ENCODE peak calls at places on chromosomes 5 and 9, in ten cellular contexts. One of them, this sample, is unnamed.

GRCh38 chr9:112337547-112337946 is 4.1 kb upstream of the PTBP3 start:
- DNase-seq in GM12878: no peak
- DNase-seq in heart left ventricle: no peak
- DNase-seq in HepG2: peak
- DNase-seq in A549: peak
- DNase-seq in transverse colon: no peak
- DNase-seq in ovary: no peak
- DNase-seq in adrenal gland: no peak
- DNase-seq in prostate gland: no peak
- DNase-seq in sigmoid colon: no peak
- DNase-seq in this sample: no peak

GRCh38 chr9:124868511-124869465 is 6.9 kb downstream of the ARPC5L start:
- DNase-seq in transverse colon: peak
- DNase-seq in A549: peak
- DNase-seq in heart left ventricle: peak
- DNase-seq in ovary: peak
- DNase-seq in adrenal gland: peak
- DNase-seq in HepG2: peak
- DNase-seq in prostate gland: peak
- DNase-seq in GM12878: no peak
- DNase-seq in sigmoid colon: peak
- DNase-seq in this sample: peak

GRCh38 chr5:154664869-154665268 is 90.3 kb upstream of the LARP1 start:
- DNase-seq in sigmoid colon: no peak
- DNase-seq in adrenal gland: no peak
- DNase-seq in transverse colon: no peak
- DNase-seq in ovary: no peak
- DNase-seq in heart left ventricle: no peak
- DNase-seq in GM12878: no peak
- DNase-seq in prostate gland: no peak
- DNase-seq in A549: no peak
- DNase-seq in HepG2: no peak
- DNase-seq in this sample: no peak

GRCh38 chr9:128120741-128121465 is 6.6 kb downstream of the PTGES2 start:
- DNase-seq in transverse colon: peak
- DNase-seq in sigmoid colon: peak
- DNase-seq in ovary: no peak
- DNase-seq in HepG2: no peak
- DNase-seq in adrenal gland: no peak
- DNase-seq in prostate gland: no peak
- DNase-seq in A549: no peak
- DNase-seq in GM12878: no peak
- DNase-seq in heart left ventricle: peak
- DNase-seq in this sample: no peak

GRCh38 chr5:54717870-54718269 is 200.3 kb downstream of the SNX18 start:
- DNase-seq in transverse colon: no peak
- DNase-seq in heart left ventricle: no peak
- DNase-seq in ovary: no peak
- DNase-seq in A549: no peak
- DNase-seq in HepG2: no peak
- DNase-seq in GM12878: no peak
- DNase-seq in adrenal gland: no peak
- DNase-seq in prostate gland: no peak
- DNase-seq in sigmoid colon: no peak
- DNase-seq in this sample: no peak

GRCh38 chr5:6829150-6829784 is 116.0 kb downstream of the TENT4A start:
- DNase-seq in adrenal gland: no peak
- DNase-seq in A549: no peak
- DNase-seq in heart left ventricle: no peak
- DNase-seq in transverse colon: no peak
- DNase-seq in sigmoid colon: no peak
- DNase-seq in prostate gland: no peak
- DNase-seq in GM12878: peak
- DNase-seq in HepG2: no peak
- DNase-seq in ovary: no peak
- DNase-seq in this sample: no peak

GRCh38 chr5:179559280-179560252 is 9.2 kb downstream of the RUFY1 start:
- DNase-seq in HepG2: peak
- DNase-seq in A549: peak
- DNase-seq in adrenal gland: peak
- DNase-seq in transverse colon: peak
- DNase-seq in sigmoid colon: peak
- DNase-seq in prostate gland: peak
- DNase-seq in ovary: peak
- DNase-seq in GM12878: peak
- DNase-seq in heart left ventricle: peak
- DNase-seq in this sample: peak

GRCh38 chr5:7664208-7664607 is 186.7 kb downstream of the CFAP90 start:
- DNase-seq in A549: no peak
- DNase-seq in GM12878: no peak
- DNase-seq in adrenal gland: no peak
- DNase-seq in ovary: no peak
- DNase-seq in sigmoid colon: no peak
- DNase-seq in HepG2: no peak
- DNase-seq in heart left ventricle: no peak
- DNase-seq in prostate gland: no peak
- DNase-seq in transverse colon: no peak
- DNase-seq in this sample: no peak

GRCh38 chr9:36074870-36075532 is 38.3 kb downstream of the RECK start:
- DNase-seq in A549: peak
- DNase-seq in ovary: peak
- DNase-seq in transverse colon: peak
- DNase-seq in prostate gland: peak
- DNase-seq in GM12878: no peak
- DNase-seq in heart left ventricle: peak
- DNase-seq in adrenal gland: peak
- DNase-seq in sigmoid colon: peak
- DNase-seq in HepG2: peak
- DNase-seq in this sample: peak

GRCh38 chr9:71793386-71794105 is 25.2 kb upstream of the CEMIP2 start:
- DNase-seq in transverse colon: no peak
- DNase-seq in prostate gland: no peak
- DNase-seq in ovary: no peak
- DNase-seq in sigmoid colon: no peak
- DNase-seq in A549: peak
- DNase-seq in HepG2: peak
- DNase-seq in heart left ventricle: no peak
- DNase-seq in GM12878: no peak
- DNase-seq in adrenal gland: no peak
- DNase-seq in this sample: no peak

GRCh38 chr5:36642089-36642488 is 35.7 kb downstream of the SLC1A3 start:
- DNase-seq in GM12878: no peak
- DNase-seq in transverse colon: no peak
- DNase-seq in sigmoid colon: no peak
- DNase-seq in HepG2: no peak
- DNase-seq in ovary: no peak
- DNase-seq in heart left ventricle: no peak
- DNase-seq in A549: no peak
- DNase-seq in prostate gland: no peak
- DNase-seq in adrenal gland: no peak
- DNase-seq in this sample: no peak

GRCh38 chr9:91195372-91196012 is 166.2 kb downstream of the AUH start:
- DNase-seq in A549: no peak
- DNase-seq in GM12878: no peak
- DNase-seq in sigmoid colon: no peak
- DNase-seq in transverse colon: no peak
- DNase-seq in adrenal gland: no peak
- DNase-seq in prostate gland: no peak
- DNase-seq in HepG2: peak
- DNase-seq in heart left ventricle: no peak
- DNase-seq in ovary: no peak
- DNase-seq in this sample: no peak

GRCh38 chr9:12859704-12860251 is 85.0 kb downstream of the LURAP1L start:
- DNase-seq in A549: peak
- DNase-seq in adrenal gland: no peak
- DNase-seq in prostate gland: peak
- DNase-seq in sigmoid colon: no peak
- DNase-seq in heart left ventricle: no peak
- DNase-seq in transverse colon: no peak
- DNase-seq in GM12878: no peak
- DNase-seq in HepG2: no peak
- DNase-seq in ovary: no peak
- DNase-seq in this sample: no peak

GRCh38 chr5:146005723-146006122 is 69.3 kb downstream of the SH3RF2 start:
- DNase-seq in sigmoid colon: no peak
- DNase-seq in transverse colon: no peak
- DNase-seq in adrenal gland: no peak
- DNase-seq in prostate gland: no peak
- DNase-seq in heart left ventricle: no peak
- DNase-seq in HepG2: no peak
- DNase-seq in GM12878: no peak
- DNase-seq in A549: no peak
- DNase-seq in ovary: no peak
- DNase-seq in this sample: no peak

GRCh38 chr5:179318193-179318955 is 26.9 kb downstream of the ADAMTS2 start:
- DNase-seq in adrenal gland: no peak
- DNase-seq in GM12878: no peak
- DNase-seq in ovary: no peak
- DNase-seq in heart left ventricle: peak
- DNase-seq in transverse colon: no peak
- DNase-seq in sigmoid colon: peak
- DNase-seq in HepG2: no peak
- DNase-seq in prostate gland: no peak
- DNase-seq in A549: no peak
- DNase-seq in this sample: peak

GRCh38 chr9:134635431-134636141 is 6.0 kb upstream of the COL5A1 start:
- DNase-seq in sigmoid colon: peak
- DNase-seq in HepG2: no peak
- DNase-seq in GM12878: no peak
- DNase-seq in heart left ventricle: peak
- DNase-seq in prostate gland: no peak
- DNase-seq in A549: no peak
- DNase-seq in ovary: peak
- DNase-seq in transverse colon: no peak
- DNase-seq in adrenal gland: no peak
- DNase-seq in this sample: peak

GRCh38 chr5:179273441-179274145 is 71.7 kb downstream of the ADAMTS2 start:
- DNase-seq in sigmoid colon: peak
- DNase-seq in A549: no peak
- DNase-seq in heart left ventricle: no peak
- DNase-seq in ovary: no peak
- DNase-seq in transverse colon: no peak
- DNase-seq in GM12878: no peak
- DNase-seq in adrenal gland: no peak
- DNase-seq in HepG2: no peak
- DNase-seq in prostate gland: no peak
- DNase-seq in this sample: peak

GRCh38 chr9:97575673-97576048 is 57.5 kb downstream of the TSTD2 start:
- DNase-seq in ovary: no peak
- DNase-seq in sigmoid colon: no peak
- DNase-seq in GM12878: no peak
- DNase-seq in prostate gland: no peak
- DNase-seq in heart left ventricle: no peak
- DNase-seq in A549: no peak
- DNase-seq in transverse colon: no peak
- DNase-seq in HepG2: no peak
- DNase-seq in adrenal gland: peak
- DNase-seq in this sample: peak

GRCh38 chr5:162593881-162594280 is 526.3 kb downstream of the GABRG2 start:
- DNase-seq in prostate gland: no peak
- DNase-seq in heart left ventricle: no peak
- DNase-seq in sigmoid colon: no peak
- DNase-seq in transverse colon: no peak
- DNase-seq in GM12878: no peak
- DNase-seq in HepG2: no peak
- DNase-seq in adrenal gland: no peak
- DNase-seq in ovary: no peak
- DNase-seq in A549: peak
- DNase-seq in this sample: no peak
- TF ChIP-seq CTCF in prostate gland: peak
- TF ChIP-seq CTCF in heart left ventricle: no peak
- TF ChIP-seq CTCF in sigmoid colon: no peak
- TF ChIP-seq CTCF in transverse colon: peak
- TF ChIP-seq CTCF in GM12878: peak
- TF ChIP-seq CTCF in HepG2: no peak
- TF ChIP-seq CTCF in adrenal gland: no peak
- TF ChIP-seq CTCF in ovary: no peak
- TF ChIP-seq CTCF in A549: no peak
- TF ChIP-seq CTCF in this sample: no peak

GRCh38 chr5:149452007-149452664 is 73.0 kb upstream of the IL17B start:
- DNase-seq in sigmoid colon: peak
- DNase-seq in A549: no peak
- DNase-seq in ovary: peak
- DNase-seq in transverse colon: peak
- DNase-seq in adrenal gland: peak
- DNase-seq in HepG2: peak
- DNase-seq in GM12878: no peak
- DNase-seq in heart left ventricle: peak
- DNase-seq in prostate gland: no peak
- DNase-seq in this sample: peak
- H3K27ac ChIP-seq in sigmoid colon: peak
- H3K27ac ChIP-seq in A549: peak
- H3K27ac ChIP-seq in ovary: peak
- H3K27ac ChIP-seq in transverse colon: peak
- H3K27ac ChIP-seq in adrenal gland: peak
- H3K27ac ChIP-seq in HepG2: peak
- H3K27ac ChIP-seq in GM12878: no peak
- H3K27ac ChIP-seq in heart left ventricle: peak
- H3K27ac ChIP-seq in prostate gland: peak
- H3K27ac ChIP-seq in this sample: peak

DNA sequence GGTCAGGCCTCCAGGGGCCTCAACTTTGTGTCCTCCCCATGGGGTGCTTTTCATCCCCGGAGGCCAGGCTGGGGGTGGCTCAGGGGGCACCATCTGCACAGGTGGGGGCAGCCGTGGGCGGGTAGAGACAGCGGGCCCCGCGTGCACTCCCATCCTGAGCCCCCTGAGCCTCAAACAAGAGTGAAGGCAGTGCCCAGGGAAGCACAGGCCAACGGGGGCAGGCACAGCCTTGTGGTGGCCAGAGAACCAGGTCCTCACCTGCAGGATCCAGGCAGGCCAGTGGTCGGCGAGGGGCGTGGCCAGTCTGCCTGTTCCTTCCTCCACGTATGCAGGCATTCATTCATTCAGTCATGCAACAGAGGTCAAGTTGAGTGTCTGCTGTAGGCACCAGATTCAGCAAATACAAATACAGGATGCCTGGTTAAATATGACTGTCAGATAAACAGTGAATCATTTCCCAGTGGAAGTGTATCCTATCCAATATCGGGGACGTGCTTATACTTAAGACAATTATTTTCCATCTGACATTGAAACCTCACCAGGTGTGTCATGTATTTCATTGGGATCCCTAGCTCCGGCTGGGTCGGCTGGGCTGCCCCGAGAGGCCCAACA is 22.3 kb downstream of the KCNT1 start:
- DNase-seq in sigmoid colon: no peak
- DNase-seq in HepG2: no peak
- DNase-seq in A549: peak
- DNase-seq in prostate gland: no peak
- DNase-seq in GM12878: no peak
- DNase-seq in transverse colon: no peak
- DNase-seq in ovary: no peak
- DNase-seq in adrenal gland: no peak
- DNase-seq in heart left ventricle: no peak
- DNase-seq in this sample: no peak
- TF ChIP-seq POLR2A in sigmoid colon: no peak
- TF ChIP-seq POLR2A in HepG2: no peak
- TF ChIP-seq POLR2A in A549: no peak
- TF ChIP-seq POLR2A in prostate gland: no peak
- TF ChIP-seq POLR2A in GM12878: no peak
- TF ChIP-seq POLR2A in transverse colon: no peak
- TF ChIP-seq POLR2A in ovary: no peak
- TF ChIP-seq POLR2A in adrenal gland: no peak
- TF ChIP-seq POLR2A in heart left ventricle: no peak
- TF ChIP-seq POLR2A in this sample: no peak

GRCh38 chr5:28779161-28779754 is 1740.9 kb upstream of the CDH9 start:
- DNase-seq in A549: peak
- DNase-seq in GM12878: no peak
- DNase-seq in transverse colon: no peak
- DNase-seq in ovary: no peak
- DNase-seq in prostate gland: no peak
- DNase-seq in adrenal gland: no peak
- DNase-seq in HepG2: no peak
- DNase-seq in sigmoid colon: no peak
- DNase-seq in heart left ventricle: no peak
- DNase-seq in this sample: no peak
- TF ChIP-seq CTCF in A549: peak
- TF ChIP-seq CTCF in GM12878: no peak
- TF ChIP-seq CTCF in transverse colon: no peak
- TF ChIP-seq CTCF in ovary: no peak
- TF ChIP-seq CTCF in prostate gland: no peak
- TF ChIP-seq CTCF in adrenal gland: no peak
- TF ChIP-seq CTCF in HepG2: peak
- TF ChIP-seq CTCF in sigmoid colon: no peak
- TF ChIP-seq CTCF in heart left ventricle: no peak
- TF ChIP-seq CTCF in this sample: no peak